ENCODE peak calls at places on chromosomes 6 and 20, in eight cellular contexts. L, Y, R, I, A, C, P and G are unnamed samples.

GRCh38 chr6:118370722-118371121 is 177.4 kb upstream of the PLN start:
- DNase-seq in L (no peak), Y (no peak), R (no peak), I (no peak), A (no peak), C (no peak), P (no peak), G (no peak)

GRCh38 chr6:154187714-154188113 is 148.7 kb downstream of the OPRM1 start:
- DNase-seq in L (no peak), Y (no peak), R (no peak), I (no peak), A (no peak), C (no peak), P (no peak), G (no peak)

GRCh38 chr6:43021270-43022047 is at the start of gene RRP36:
- DNase-seq in L (peak; percentile 81), Y (no peak), R (peak; percentile 81), I (peak; percentile 96), A (peak; percentile 67), C (peak; percentile 91), P (peak; percentile 84), G (peak; percentile 47)

GRCh38 chr6:138250513-138251247 is 32.4 kb upstream of the PBOV1 start:
- DNase-seq in L (peak; percentile 85), Y (no peak), R (no peak), I (no peak), A (peak; percentile 76), C (no peak), P (no peak), G (peak; percentile 59)

GRCh38 chr6:79188885-79189505 is 45.5 kb downstream of the HMGN3 start:
- DNase-seq in L (no peak), Y (no peak), R (no peak), I (no peak), A (peak; percentile 7), C (no peak), P (no peak), G (peak; percentile 68)

GRCh38 chr20:30484009-30484748 is 773.3 kb upstream of the DEFB115 start:
- DNase-seq in L (no peak), Y (no peak), R (no peak), I (peak; percentile 57), A (no peak), C (peak; percentile 7), P (peak; percentile 13), G (no peak)

GRCh38 chr6:135627092-135627715 is 129.7 kb upstream of the AHI1 start:
- DNase-seq in L (no peak), Y (no peak), R (no peak), I (no peak), A (no peak), C (no peak), P (no peak), G (no peak)

GRCh38 chr6:138719011-138719635 is 54.4 kb upstream of the CCDC28A start:
- DNase-seq in L (no peak), Y (no peak), R (no peak), I (no peak), A (peak; percentile 55), C (no peak), P (no peak), G (no peak)

GRCh38 chr6:158879180-158879579 is 60.0 kb upstream of the EZR start:
- DNase-seq in L (no peak), Y (no peak), R (no peak), I (no peak), A (no peak), C (no peak), P (no peak), G (no peak)

GRCh38 chr6:158978752-158979151 is 21.2 kb downstream of the RSPH3 start:
- DNase-seq in L (no peak), Y (no peak), R (no peak), I (no peak), A (no peak), C (no peak), P (no peak), G (no peak)

GRCh38 chr6:159899994-159900745 is 9.4 kb downstream of the MAS1 start:
- DNase-seq in L (no peak), Y (no peak), R (no peak), I (no peak), A (no peak), C (no peak), P (no peak), G (no peak)

GRCh38 chr6:65113581-65113980 is 593.4 kb downstream of the EYS start:
- DNase-seq in L (no peak), Y (no peak), R (no peak), I (no peak), A (peak; percentile 72), C (no peak), P (no peak), G (no peak)

GRCh38 chr20:15931897-15932296 is 641.4 kb downstream of the KIF16B start:
- DNase-seq in L (no peak), Y (no peak), R (no peak), I (no peak), A (no peak), C (no peak), P (no peak), G (no peak)

GRCh38 chr6:11645016-11645415 is 107.5 kb downstream of the TMEM170B start:
- DNase-seq in L (no peak), Y (no peak), R (no peak), I (no peak), A (no peak), C (no peak), P (no peak), G (no peak)

GRCh38 chr6:14200047-14200446 is 82.5 kb downstream of the CD83 start:
- DNase-seq in L (no peak), Y (no peak), R (no peak), I (no peak), A (no peak), C (no peak), P (no peak), G (no peak)

GRCh38 chr6:106626485-106626884 is 2.8 kb downstream of the RTN4IP1 start:
- DNase-seq in L (no peak), Y (no peak), R (no peak), I (no peak), A (peak; percentile 11), C (no peak), P (no peak), G (no peak)

GRCh38 chr6:106520711-106521367 is 108.5 kb downstream of the RTN4IP1 start:
- DNase-seq in L (peak; percentile 50), Y (no peak), R (peak; percentile 61), I (peak; percentile 91), A (no peak), C (no peak), P (no peak), G (no peak)

GRCh38 chr6:157510329-157511188 is 129.6 kb downstream of the ZDHHC14 start:
- DNase-seq in L (no peak), Y (no peak), R (no peak), I (no peak), A (no peak), C (no peak), P (no peak), G (no peak)

GRCh38 chr6:43089874-43090556 is 13.9 kb downstream of the PTK7 start:
- DNase-seq in L (no peak), Y (no peak), R (no peak), I (peak; percentile 40), A (no peak), C (no peak), P (peak; percentile 57), G (no peak)

GRCh38 chr6:73637404-73637803 is 16.4 kb downstream of the SLC17A5 start:
- DNase-seq in L (no peak), Y (no peak), R (no peak), I (no peak), A (no peak), C (no peak), P (no peak), G (no peak)

GRCh38 chr6:165701564-165702354 is 38.7 kb upstream of the PDE10A start:
- DNase-seq in L (no peak), Y (no peak), R (no peak), I (no peak), A (no peak), C (no peak), P (no peak), G (no peak)

GRCh38 chr20:16587066-16587465 is 13.8 kb upstream of the KIF16B start:
- DNase-seq in L (no peak), Y (no peak), R (no peak), I (no peak), A (no peak), C (no peak), P (no peak), G (no peak)

GRCh38 chr6:163897030-163897429 is 482.5 kb downstream of the QKI start:
- DNase-seq in L (no peak), Y (no peak), R (no peak), I (no peak), A (no peak), C (no peak), P (no peak), G (no peak)

DNA sequence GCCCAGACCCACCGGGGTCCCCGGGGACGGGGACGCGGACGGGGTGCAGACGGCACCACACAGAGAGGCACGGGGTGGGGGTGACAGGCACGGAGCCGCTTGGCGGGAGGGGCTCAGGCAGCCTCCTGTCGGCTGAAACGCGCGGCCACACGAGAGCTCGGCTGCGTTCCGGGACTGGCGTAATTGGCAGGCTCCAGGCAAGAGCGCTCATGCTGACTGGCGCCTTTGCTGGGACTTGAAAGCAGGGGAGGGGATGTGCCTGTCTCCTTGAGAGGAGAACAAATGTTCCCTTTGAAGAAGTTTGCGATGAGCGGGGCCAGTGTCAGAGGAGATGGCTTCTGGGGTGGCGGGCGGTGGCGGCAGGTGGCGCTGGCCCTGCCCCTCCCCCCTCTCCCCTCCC is 25.8 kb downstream of the BHLHE23 start:
- DNase-seq in L (no peak), Y (no peak), R (no peak), I (no peak), A (no peak), C (peak; percentile 73), P (no peak), G (no peak)
- H3K4me1 ChIP-seq in L (no peaks in the 10 kb centered on the region), Y (peaks cover 3% of the 10 kb centered on the region), R (no peaks in the 10 kb centered on the region), I (no peaks in the 10 kb centered on the region), A (no peaks in the 10 kb centered on the region), C (no peaks in the 10 kb centered on the region), P (no peaks in the 10 kb centered on the region), G (no peaks in the 10 kb centered on the region)

GRCh38 chr6:31214516-31214915 is 44.0 kb upstream of the POU5F1 start:
- DNase-seq in L (no peak), Y (no peak), R (no peak), I (no peak), A (no peak), C (no peak), P (no peak), G (no peak)

GRCh38 chr6:31210842-31211241 is 40.4 kb upstream of the POU5F1 start:
- DNase-seq in L (no peak), Y (no peak), R (no peak), I (no peak), A (no peak), C (no peak), P (no peak), G (no peak)

GRCh38 chr6:31216208-31216898 is 45.9 kb upstream of the POU5F1 start:
- DNase-seq in L (no peak), Y (no peak), R (no peak), I (no peak), A (no peak), C (no peak), P (no peak), G (no peak)
- TF ChIP-seq POLR2AphosphoS5 in L (no peak), Y (no peak), R (no peak), I (no peak), A (no peak), C (no peak), P (no peak), G (no peak)

GRCh38 chr6:115310156-115310555 is 750.5 kb downstream of the FRK start:
- DNase-seq in L (no peak), Y (no peak), R (no peak), I (no peak), A (no peak), C (no peak), P (no peak), G (no peak)
- H3K27ac ChIP-seq in L (no peak overlapping the region), Y (no peak overlapping the region), R (no peak overlapping the region), I (no peak overlapping the region), A (no peak overlapping the region), C (no peak overlapping the region), P (no peak overlapping the region), G (no peak overlapping the region)

GRCh38 chr6:114430534-114431124 is 87.8 kb upstream of the HS3ST5 start:
- DNase-seq in L (no peak), Y (no peak), R (no peak), I (no peak), A (no peak), C (no peak), P (no peak), G (no peak)
- H3K4me1 ChIP-seq in L (no peaks in the 10 kb centered on the region), Y (no peaks in the 10 kb centered on the region), R (no peaks in the 10 kb centered on the region), I (no peaks in the 10 kb centered on the region), A (no peaks in the 10 kb centered on the region), C (no peaks in the 10 kb centered on the region), P (peaks cover 6% of the 10 kb centered on the region), G (no peaks in the 10 kb centered on the region)